ENCODE peak calls at places on chromosomes 4 and X, in eight cellular contexts. I is IMR-90, B is testis, G is K562, H is esophagus squamous epithelium, J is uterus, S is upper lobe of left lung, Y is Peyer's patch. M is an unnamed sample. For H3K36me3, the result is how much of the 10 kb centered on the place peaks cover.

GRCh38 chrX:123756320-123756719 is 23.5 kb upstream of the THOC2 start:
- DNase-seq in Y (no peak), B (peak), G (no peak), I (peak), J (peak), S (no peak), H (no peak), M (no peak)

GRCh38 chr4:41696131-41696530 is 52.4 kb downstream of the PHOX2B start:
- DNase-seq in H (no peak), S (no peak), Y (no peak), I (no peak), B (no peak), G (no peak), J (no peak), M (no peak)

GRCh38 chr4:148270600-148270999 is 171.6 kb downstream of the NR3C2 start:
- DNase-seq in G (no peak), B (no peak), J (no peak), Y (no peak), I (no peak), S (no peak), H (no peak), M (no peak)

GRCh38 chr4:123327346-123327745 is 69.2 kb upstream of the SPRY1 start:
- DNase-seq in B (no peak), H (no peak), Y (no peak), G (no peak), J (no peak), S (no peak), I (no peak), M (no peak)

GRCh38 chr4:173403051-173403450 is 4.1 kb upstream of the SCRG1 start:
- DNase-seq in Y (no peak), B (no peak), J (no peak), I (peak), G (no peak), H (no peak), S (no peak), M (no peak)

GRCh38 chr4:138235419-138235952 is 6.7 kb downstream of the SLC7A11 start:
- DNase-seq in I (peak), H (no peak), S (no peak), J (no peak), Y (no peak), B (no peak), G (peak), M (no peak)

GRCh38 chr4:24736066-24736465 is 59.3 kb upstream of the SOD3 start:
- DNase-seq in S (no peak), Y (no peak), G (no peak), I (peak), H (no peak), B (no peak), J (no peak), M (no peak)

GRCh38 chrX:149937881-149938426 is 337 bp downstream of the EOLA2 start:
- DNase-seq in B (no peak), Y (peak), J (peak), I (peak), S (peak), H (no peak), G (no peak), M (no peak)

GRCh38 chr4:36280555-36280954 is 861 bp upstream of the DTHD1 start:
- DNase-seq in J (no peak), Y (no peak), H (no peak), B (no peak), I (no peak), S (no peak), G (no peak), M (no peak)

GRCh38 chrX:112979879-112980278 is 139.2 kb upstream of the AMOT start:
- DNase-seq in G (no peak), Y (no peak), B (no peak), J (no peak), S (no peak), H (no peak), I (no peak), M (no peak)

GRCh38 chrX:127621780-127622179 is 430.4 kb downstream of the ACTRT1 start:
- DNase-seq in I (no peak), H (no peak), G (no peak), B (no peak), Y (no peak), S (no peak), J (no peak), M (no peak)

GRCh38 chr4:53432528-53433424 is 55.3 kb downstream of the FIP1L1 start:
- DNase-seq in I (no peak), Y (no peak), S (no peak), H (no peak), J (no peak), G (no peak), B (no peak), M (no peak)

GRCh38 chrX:132858018-132858417 is 100.4 kb downstream of the HS6ST2 start:
- DNase-seq in B (no peak), H (no peak), G (no peak), I (no peak), J (no peak), Y (no peak), S (no peak), M (no peak)

GRCh38 chr4:41057456-41057855 is 156.9 kb downstream of the APBB2 start:
- DNase-seq in Y (no peak), B (no peak), G (no peak), S (no peak), J (no peak), H (no peak), I (peak), M (no peak)

GRCh38 chr4:141473952-141474351 is 162.4 kb upstream of the IL15 start:
- DNase-seq in B (no peak), G (no peak), I (peak), Y (no peak), H (no peak), J (no peak), S (no peak), M (no peak)

GRCh38 chr4:66565796-66566195 is 895.5 kb upstream of the EPHA5 start:
- DNase-seq in H (no peak), G (no peak), J (no peak), Y (no peak), S (no peak), I (peak), B (no peak), M (no peak)

GRCh38 chrX:124413244-124413643 is 66.9 kb downstream of the SH2D1A start:
- DNase-seq in I (no peak), J (no peak), H (no peak), Y (no peak), B (no peak), G (no peak), S (no peak), M (no peak)

GRCh38 chr4:59729321-59729720 is 1470.8 kb upstream of the ADGRL3 start:
- DNase-seq in Y (no peak), S (no peak), I (no peak), B (no peak), G (no peak), J (no peak), H (no peak), M (no peak)

GRCh38 chrX:43808231-43808630 is 74.0 kb downstream of the MAOB start:
- DNase-seq in B (no peak), H (no peak), J (no peak), I (no peak), S (no peak), Y (no peak), G (no peak), M (no peak)

GRCh38 chrX:19479458-19479857 is 35.9 kb downstream of the MAP3K15 start:
- DNase-seq in I (no peak), G (no peak), B (no peak), Y (no peak), H (no peak), S (no peak), J (no peak), M (no peak)

GRCh38 chrX:80022363-80023031 is 7.9 kb downstream of the TBX22 start:
- DNase-seq in B (no peak), S (peak), G (no peak), Y (no peak), J (no peak), H (no peak), I (no peak), M (no peak)

GRCh38 chr4:85994576-85994975 is 365.3 kb downstream of the MAPK10 start:
- DNase-seq in I (no peak), S (no peak), Y (no peak), J (no peak), G (no peak), H (no peak), B (no peak), M (no peak)

GRCh38 chr4:81921757-81922159 is 450.1 kb upstream of the RASGEF1B start:
- DNase-seq in S (no peak), J (no peak), Y (no peak), I (no peak), H (no peak), G (no peak), B (no peak), M (no peak)

GRCh38 chr4:8260656-8261111 is 8.9 kb upstream of the HTRA3 start:
- DNase-seq in S (no peak), I (peak), J (peak), Y (no peak), H (no peak), B (peak), G (no peak), M (no peak)

DNA sequence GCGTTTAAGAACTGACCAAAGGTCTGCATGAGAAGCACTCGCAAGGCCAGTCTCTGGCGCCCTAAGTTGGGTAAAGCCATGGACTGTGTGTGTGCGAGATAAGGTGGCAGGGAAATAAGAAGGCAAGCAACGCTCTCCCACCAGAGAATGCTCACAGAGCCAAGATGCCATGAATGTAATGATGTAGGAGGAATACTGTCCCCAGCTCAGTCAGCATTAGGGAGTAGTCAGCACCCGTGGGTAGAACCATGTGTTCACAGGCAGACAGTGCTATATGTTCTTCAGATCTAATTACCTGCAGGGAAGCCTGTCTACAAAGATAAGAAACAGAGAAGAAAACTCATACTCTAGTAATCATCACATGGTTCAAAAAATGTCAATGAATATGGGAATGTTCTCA is 68.8 kb downstream of the SEC24D start:
- DNase-seq in I (no peak), S (no peak), G (peak), Y (no peak), H (no peak), J (no peak), B (no peak), M (no peak)
- H3K36me3 ChIP-seq in I (under half), S (under half), G (under half), Y (under half), H (under half), J (under half), B (under half), M (under half)

DNA sequence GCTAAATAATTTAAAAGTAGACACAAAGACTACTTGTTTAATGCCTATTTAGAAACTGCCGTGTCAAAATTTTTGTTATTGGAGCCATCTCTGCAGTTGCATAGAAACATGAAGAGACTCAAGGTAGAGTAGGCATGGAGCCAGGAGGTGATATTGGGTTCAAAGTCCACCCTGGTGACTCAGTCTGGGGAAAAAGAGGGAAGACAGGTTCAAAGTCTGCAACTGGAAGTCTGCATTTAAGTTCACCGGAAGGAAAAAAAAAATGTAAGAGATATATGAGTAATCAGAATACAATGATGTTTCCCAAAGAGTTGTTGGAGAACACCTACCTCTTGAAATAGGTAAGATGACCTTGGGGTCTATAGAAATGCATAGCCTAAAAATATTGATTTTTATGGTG is 67.4 kb upstream of the QRFPR start:
- DNase-seq in B (no peak), G (no peak), I (no peak), J (no peak), Y (no peak), S (no peak), H (no peak), M (no peak)
- H3K4me3 ChIP-seq in B (no peak), G (no peak), I (no peak), J (no peak), Y (no peak), S (no peak), H (no peak), M (no peak)

GRCh38 chr4:77804471-77804870 is 14.7 kb downstream of the CNOT6L start:
- DNase-seq in B (no peak), J (no peak), Y (no peak), G (no peak), I (peak), H (no peak), S (no peak), M (no peak)

GRCh38 chr4:77800483-77801259 is 18.5 kb downstream of the CNOT6L start:
- DNase-seq in B (no peak), J (no peak), Y (no peak), G (no peak), S (no peak), H (no peak), I (peak), M (no peak)

GRCh38 chr4:77801260-77801608 is 17.9 kb downstream of the CNOT6L start:
- DNase-seq in Y (no peak), I (no peak), B (no peak), J (no peak), G (no peak), S (no peak), H (no peak), M (no peak)

GRCh38 chr4:77800077-77800476 is 19.1 kb downstream of the CNOT6L start:
- DNase-seq in Y (no peak), I (no peak), H (no peak), B (no peak), G (no peak), S (no peak), J (no peak), M (no peak)

DNA sequence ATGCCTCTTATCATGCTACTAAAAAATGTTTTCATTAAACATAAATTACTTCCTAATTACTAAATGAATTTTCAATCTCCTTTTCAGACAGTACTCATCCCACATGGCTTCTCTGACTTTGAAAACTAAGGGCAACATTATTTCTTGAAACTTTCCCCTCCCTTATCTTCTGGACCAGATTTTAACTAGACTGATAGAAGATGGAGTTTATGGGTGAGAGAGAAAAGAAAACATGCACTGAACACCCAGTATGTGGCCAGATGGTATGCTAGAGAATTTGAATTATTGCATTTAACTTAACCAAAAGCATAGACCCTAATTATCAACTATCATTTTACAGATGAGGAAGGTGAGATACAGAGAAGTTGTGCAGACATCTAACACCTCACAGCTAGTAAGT is 16.8 kb downstream of the CNOT6L start:
- DNase-seq in I (no peak), H (no peak), B (no peak), S (no peak), Y (no peak), G (no peak), J (no peak), M (no peak)
- TF ChIP-seq POLR2A in I (no peak), H (no peak), B (no peak), S (no peak), Y (no peak), G (no peak), J (no peak), M (no peak)

GRCh38 chr4:56961107-56961500 is 16.3 kb downstream of the NOA1 start:
- DNase-seq in J (no peak), B (no peak), Y (no peak), S (no peak), G (no peak), H (no peak), I (no peak), M (no peak)
- H3K36me3 ChIP-seq in J (under half), B (under half), Y (under half), S (under half), G (under half), H (under half), I (under half), M (half or more)

M was measured in esophagus muscularis mucosa.